ENCODE peak calls at places on chromosomes 12 and 14, in five cellular contexts. U, X, P, Z and T are unnamed samples.

GRCh38 chr12:120037851-120038250 is 48.8 kb downstream of the BICDL1 start:
- DNase-seq in U (no peak), X (no peak), Z (no peak), P (no peak), T (no peak)

GRCh38 chr12:104695453-104696148 is 238.9 kb downstream of the CHST11 start:
- DNase-seq in Z (no peak), U (no peak), P (peak), X (no peak), T (peak)

GRCh38 chr12:104864668-104865067 is 93.4 kb downstream of the SLC41A2 start:
- DNase-seq in P (no peak), X (no peak), U (no peak), Z (no peak), T (peak)

GRCh38 chr12:105561981-105562726 is 231.7 kb downstream of the C12orf75 start:
- DNase-seq in X (no peak), Z (peak), P (no peak), U (no peak), T (peak)

GRCh38 chr14:45039390-45039789 is 44.5 kb upstream of the PRPF39 start:
- DNase-seq in U (no peak), P (no peak), Z (no peak), X (no peak), T (no peak)

GRCh38 chr14:73829526-73830431 is 21.9 kb upstream of the PTGR2 start:
- DNase-seq in U (no peak), P (peak), X (no peak), Z (no peak), T (peak)

GRCh38 chr12:110704750-110705149 is 15.8 kb upstream of the HVCN1 start:
- DNase-seq in Z (peak), X (no peak), U (no peak), P (no peak), T (no peak)

GRCh38 chr12:108697905-108698304 is 33.4 kb downstream of the CORO1C start:
- DNase-seq in X (no peak), U (no peak), P (no peak), Z (no peak), T (no peak)

GRCh38 chr12:96108321-96108720 is 72.9 kb upstream of the LTA4H start:
- DNase-seq in P (no peak), U (no peak), X (peak), Z (no peak), T (no peak)

GRCh38 chr14:63603749-63604277 is 37.9 kb downstream of the WDR89 start:
- DNase-seq in Z (no peak), X (no peak), U (no peak), P (no peak), T (no peak)

GRCh38 chr12:48263617-48264016 is 60.5 kb upstream of the OR10AD1 start:
- DNase-seq in U (no peak), P (no peak), Z (no peak), X (no peak), T (no peak)

GRCh38 chr12:48266826-48267225 is 63.7 kb upstream of the OR10AD1 start:
- DNase-seq in Z (no peak), X (no peak), U (no peak), P (no peak), T (no peak)

GRCh38 chr12:48265792-48266191 is 62.7 kb upstream of the OR10AD1 start:
- DNase-seq in U (no peak), Z (no peak), X (no peak), P (no peak), T (no peak)

GRCh38 chr12:48261773-48262172 is 58.7 kb upstream of the OR10AD1 start:
- DNase-seq in X (no peak), P (no peak), Z (no peak), U (no peak), T (no peak)
- TF ChIP-seq CTCF in X (no peak), P (no peak), Z (no peak), U (no peak), T (no peak)

GRCh38 chr14:54200726-54201125 is 196.1 kb upstream of the CDKN3 start:
- DNase-seq in X (no peak), U (no peak), Z (no peak), P (no peak), T (peak)
- H3K4me3 ChIP-seq in X (no peak), U (no peak), Z (no peak), P (no peak), T (no peak)

GRCh38 chr12:6752931-6753771 is at the start of gene MLF2:
- DNase-seq in Z (peak), X (peak), P (peak), U (peak), T (peak)
- TF ChIP-seq CTCF in Z (peak), X (peak), P (no peak), U (no peak), T (no peak)

GRCh38 chr12:49827351-49828099 is 688 bp downstream of the NCKAP5L start:
- DNase-seq in X (peak), Z (peak), U (peak), P (peak), T (peak)

GRCh38 chr12:49828143-49829091 is at the start of gene NCKAP5L:
- DNase-seq in Z (peak), P (peak), X (peak), U (peak), T (peak)

GRCh38 chr12:49832836-49833421 is 4.7 kb upstream of the NCKAP5L start:
- DNase-seq in P (no peak), U (no peak), X (no peak), Z (no peak), T (peak)

GRCh38 chr12:49825971-49826421 is 2.2 kb downstream of the NCKAP5L start:
- DNase-seq in X (no peak), U (no peak), P (no peak), Z (no peak), T (peak)

DNA sequence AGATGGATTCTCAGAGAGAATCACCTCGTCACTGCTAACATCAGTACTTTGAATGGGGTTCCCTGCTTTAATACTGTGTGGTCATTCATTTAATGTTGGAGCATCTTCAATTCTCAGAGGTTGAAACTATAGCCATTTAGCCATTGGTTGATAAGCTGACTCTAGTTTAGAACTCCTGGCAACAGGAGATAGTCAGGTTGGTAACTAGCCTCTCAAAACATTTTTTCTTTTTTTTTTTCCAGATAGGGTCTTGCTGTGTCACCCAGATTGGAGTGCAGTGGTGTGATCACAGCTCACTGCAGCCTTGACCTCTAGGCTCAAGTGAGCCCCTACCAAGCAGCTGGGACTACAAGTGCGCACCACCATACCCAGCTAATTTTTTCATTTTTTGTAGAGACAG is 3.5 kb upstream of the NCKAP5L start:
- DNase-seq in U (no peak), P (no peak), Z (no peak), X (no peak), T (no peak)
- H3K4me3 ChIP-seq in U (no peak), P (no peak), Z (no peak), X (no peak), T (no peak)

GRCh38 chr14:21840765-21841164 is 167.1 kb upstream of the OR4E1 start:
- DNase-seq in U (no peak), P (no peak), X (no peak), Z (no peak), T (peak)
- TF ChIP-seq CTCF in U (no peak), P (no peak), X (no peak), Z (no peak), T (peak)

DNA sequence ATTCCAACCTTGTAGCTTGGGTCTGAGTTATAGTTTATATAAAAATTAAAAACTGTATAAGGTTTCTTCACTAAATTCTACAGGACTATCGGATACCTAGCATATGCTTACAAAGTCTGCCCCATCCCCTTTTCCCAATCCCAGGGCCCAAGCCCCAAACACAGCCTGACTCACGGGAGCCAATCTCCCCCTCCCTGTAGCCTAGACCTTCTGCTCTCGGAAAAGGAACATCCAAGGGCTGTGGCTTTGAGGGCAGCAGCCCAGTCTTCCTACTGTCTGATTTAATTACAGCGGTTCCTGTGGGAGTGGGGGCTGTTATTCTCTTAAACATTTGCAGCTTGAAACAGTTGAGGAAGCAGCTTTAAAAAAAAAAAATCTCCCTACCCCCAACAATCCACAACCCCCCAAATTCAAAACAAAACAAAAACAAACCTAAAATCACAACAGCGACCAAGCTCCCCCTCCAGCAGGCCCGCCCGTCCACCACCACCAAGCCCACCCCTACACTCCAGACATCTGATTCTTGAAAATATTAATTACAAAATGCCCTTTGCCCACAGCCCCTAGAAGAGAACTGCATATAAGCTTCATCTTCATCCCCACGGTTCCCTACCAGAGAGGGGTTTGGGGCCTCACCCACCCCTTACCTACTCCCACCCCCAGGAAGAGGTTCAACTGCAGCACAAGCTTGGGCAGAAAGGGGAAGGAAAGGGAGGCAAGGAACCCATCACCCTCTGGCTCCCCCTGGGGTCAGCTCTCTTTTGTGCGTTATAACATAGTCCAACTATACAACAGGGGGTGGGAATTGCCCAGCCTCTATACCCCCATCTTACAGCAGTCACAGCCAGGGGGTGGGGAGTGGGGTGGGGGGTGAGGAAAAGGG is 1.1 kb upstream of the PRKAG1 start:
- DNase-seq in X (peak), U (no peak), Z (no peak), P (no peak), T (peak)
- H3K4me3 ChIP-seq in X (peak), U (peak), Z (no peak), P (no peak), T (no peak)

DNA sequence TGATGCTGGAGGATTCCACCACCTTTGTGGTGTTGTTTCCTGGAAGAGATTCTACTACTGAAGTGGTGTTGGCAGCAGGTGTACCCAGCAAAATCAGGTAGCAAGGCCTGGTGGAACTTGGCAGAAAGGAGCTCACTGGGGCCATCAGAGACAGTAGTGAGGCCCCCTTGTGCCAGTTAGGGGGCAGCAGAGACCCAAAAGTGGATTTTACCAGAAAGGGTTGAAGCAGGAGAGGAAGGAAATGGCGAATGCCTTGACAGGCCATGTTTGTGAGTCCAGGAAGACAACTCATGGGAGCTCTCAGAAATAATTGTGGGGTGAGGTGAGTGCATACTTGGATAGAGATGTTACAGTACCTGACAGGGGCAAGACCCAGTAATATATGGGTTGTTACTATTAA is 137.7 kb upstream of the FGD4 start:
- DNase-seq in U (no peak), X (no peak), P (no peak), Z (no peak), T (no peak)
- TF ChIP-seq CTCF in U (no peak), X (no peak), P (peak), Z (no peak), T (peak)